ENCODE peak calls at places on chromosome 14, in six cellular contexts. F is GM12892, O is amniotic epithelial cell, U is AML-193, D is GM19239, X is iris pigment epithelial cell. P is an unnamed sample.

GRCh38 chr14:77580964-77581505 is 35.4 kb downstream of the SPTLC2 start:
- DNase-seq in F (peak), O (peak), U (no peak), D (peak), X (peak), P (no peak)

GRCh38 chr14:64708148-64709004 is 4.2 kb downstream of the PLEKHG3 start:
- DNase-seq in F (no peak), O (peak), U (peak), D (no peak), X (peak), P (peak)

GRCh38 chr14:102297436-102298170 is 7.4 kb downstream of the MOK start:
- DNase-seq in F (no peak), O (no peak), U (no peak), D (no peak), X (no peak), P (no peak)

GRCh38 chr14:35197015-35197414 is 74.7 kb downstream of the PRORP start:
- DNase-seq in F (no peak), O (peak), U (no peak), D (no peak), X (peak), P (no peak)

GRCh38 chr14:79703209-79703608 is 508.1 kb downstream of the DIO2 start:
- DNase-seq in F (no peak), O (no peak), U (no peak), D (no peak), X (no peak), P (no peak)

GRCh38 chr14:100193417-100194357 is 34.2 kb upstream of the DEGS2 start:
- DNase-seq in F (no peak), O (no peak), U (no peak), D (no peak), X (no peak), P (no peak)

GRCh38 chr14:101246894-101247853 is 314.1 kb upstream of the DIO3 start:
- DNase-seq in F (peak), O (no peak), U (no peak), D (no peak), X (no peak), P (no peak)

GRCh38 chr14:105846312-105846711 is 319.9 kb downstream of the TMEM121 start:
- DNase-seq in F (no peak), O (no peak), U (no peak), D (no peak), X (no peak), P (no peak)

GRCh38 chr14:41362134-41362533 is 244.5 kb upstream of the LRFN5 start:
- DNase-seq in F (no peak), O (peak), U (no peak), D (no peak), X (no peak), P (no peak)

GRCh38 chr14:55448146-55448614 is 7.8 kb upstream of the TBPL2 start:
- DNase-seq in F (no peak), O (peak), U (no peak), D (no peak), X (peak), P (no peak)

GRCh38 chr14:92486881-92487280 is 26.7 kb upstream of the RIN3 start:
- DNase-seq in F (no peak), O (peak), U (no peak), D (no peak), X (peak), P (no peak)

GRCh38 chr14:60807971-60808370 is 73.4 kb downstream of the MNAT1 start:
- DNase-seq in F (no peak), O (peak), U (no peak), D (no peak), X (peak), P (no peak)

GRCh38 chr14:96086574-96087077 is 47.5 kb downstream of the C14orf132 start:
- DNase-seq in F (no peak), O (peak), U (no peak), D (no peak), X (no peak), P (no peak)

GRCh38 chr14:59238242-59238641 is 49.8 kb downstream of the DAAM1 start:
- DNase-seq in F (no peak), O (no peak), U (no peak), D (no peak), X (no peak), P (no peak)

GRCh38 chr14:103683139-103683538 is 32.1 kb downstream of the XRCC3 start:
- DNase-seq in F (no peak), O (no peak), U (no peak), D (no peak), X (no peak), P (no peak)

GRCh38 chr14:75279739-75280447 is 1.3 kb downstream of the FOS start:
- DNase-seq in F (no peak), O (peak), U (no peak), D (no peak), X (peak), P (no peak)

GRCh38 chr14:96497087-96497486 is 5.1 kb upstream of the PAPOLA start:
- DNase-seq in F (no peak), O (peak), U (no peak), D (no peak), X (no peak), P (no peak)

GRCh38 chr14:75578099-75578785 is at the start of gene FLVCR2:
- DNase-seq in F (peak), O (peak), U (peak), D (peak), X (peak), P (peak)

GRCh38 chr14:95531473-95531872 is 3.4 kb upstream of the GLRX5 start:
- DNase-seq in F (no peak), O (peak), U (no peak), D (no peak), X (peak), P (no peak)

GRCh38 chr14:65069874-65070709 is 32.2 kb downstream of the MAX start:
- DNase-seq in F (no peak), O (no peak), U (no peak), D (no peak), X (no peak), P (peak)

GRCh38 chr14:100419856-100420255 is 96.7 kb downstream of the SLC25A47 start:
- DNase-seq in F (no peak), O (no peak), U (no peak), D (no peak), X (no peak), P (no peak)

GRCh38 chr14:89466939-89467338 is 49.9 kb upstream of the FOXN3 start:
- DNase-seq in F (no peak), O (no peak), U (no peak), D (no peak), X (no peak), P (no peak)

GRCh38 chr14:106200539-106201310 is 674.3 kb downstream of the TMEM121 start:
- DNase-seq in F (no peak), O (no peak), U (no peak), D (no peak), X (no peak), P (no peak)

GRCh38 chr14:102971314-102971713 is 48.9 kb downstream of the AMN start:
- DNase-seq in F (no peak), O (no peak), U (no peak), D (no peak), X (no peak), P (no peak)

GRCh38 chr14:81132492-81132891 is 88.3 kb downstream of the GTF2A1 start:
- DNase-seq in F (no peak), O (no peak), U (no peak), D (no peak), X (no peak), P (no peak)

GRCh38 chr14:54127526-54127925 is 170.9 kb upstream of the BMP4 start:
- DNase-seq in F (no peak), O (peak), U (no peak), D (no peak), X (peak), P (no peak)

P was measured in gastrocnemius medialis.